ENCODE peak calls at places on chromosomes 4 and X, in ten cellular contexts. P, W, S, G, M, K, I, C, B and Y are unnamed samples.

GRCh38 chr4:98682719-98683118 is 24.3 kb upstream of the TSPAN5 start:
- DNase-seq in C (no peak), K (no peak), B (no peak), W (no peak), S (no peak), M (no peak), P (no peak), I (peak; percentile 80), G (peak; percentile 90), Y (no peak)

GRCh38 chrX:21800344-21800770 is 39.1 kb upstream of the MBTPS2 start:
- DNase-seq in G (no peak), C (no peak), W (no peak), B (no peak), S (no peak), K (no peak), M (no peak), I (peak; percentile 65), P (no peak), Y (no peak)

GRCh38 chrX:75596178-75596577 is 73.3 kb upstream of the ZDHHC15 start:
- DNase-seq in G (no peak), M (no peak), C (no peak), W (peak; percentile 4), K (no peak), I (no peak), S (no peak), P (no peak), B (no peak), Y (no peak)

GRCh38 chr4:3041192-3042142 is 32.9 kb downstream of the HTT-AS start:
- DNase-seq in M (peak; percentile 86), S (peak; percentile 47), C (peak; percentile 53), K (no peak), P (peak; percentile 69), I (no peak), W (peak; percentile 34), G (no peak), B (peak; percentile 65), Y (peak; percentile 85)

GRCh38 chr4:6910340-6910959 is 824 bp downstream of the TBC1D14 start:
- DNase-seq in S (peak; percentile 24), M (peak; percentile 62), K (no peak), I (no peak), G (no peak), W (no peak), C (peak; percentile 42), P (no peak), B (no peak), Y (no peak)

GRCh38 chr4:19455196-19455595 is 796.5 kb upstream of the SLIT2 start:
- DNase-seq in K (no peak), M (no peak), I (peak; percentile 13), P (no peak), S (no peak), W (no peak), G (no peak), B (no peak), C (no peak), Y (no peak)

GRCh38 chr4:74267998-74268606 is 40.2 kb upstream of the EPGN start:
- DNase-seq in S (no peak), B (no peak), G (peak; percentile 79), P (no peak), C (no peak), K (no peak), W (no peak), I (peak; percentile 66), M (no peak), Y (no peak)

GRCh38 chr4:41319553-41319952 is 62.8 kb downstream of the UCHL1 start:
- DNase-seq in G (peak; percentile 64), S (no peak), B (no peak), C (no peak), P (no peak), M (no peak), I (peak; percentile 51), K (no peak), W (no peak), Y (no peak)

GRCh38 chr4:167622481-167623240 is 388.4 kb upstream of the SPOCK3 start:
- DNase-seq in W (peak; percentile 70), G (peak; percentile 34), P (peak; percentile 5), I (peak; percentile 67), B (peak; percentile 39), S (peak; percentile 50), M (peak; percentile 75), C (peak; percentile 30), K (peak; percentile 77), Y (peak; percentile 16)

GRCh38 chr4:169153451-169153850 is 117.3 kb downstream of the SH3RF1 start:
- DNase-seq in C (no peak), W (no peak), K (no peak), G (no peak), P (no peak), B (no peak), S (no peak), I (no peak), M (no peak), Y (no peak)

GRCh38 chrX:21972721-21973120 is 32.2 kb downstream of the SMS start:
- DNase-seq in I (peak; percentile 77), M (no peak), P (no peak), S (peak; percentile 28), W (no peak), C (no peak), B (peak; percentile 65), K (no peak), G (no peak), Y (peak; percentile 33)

GRCh38 chr4:100340534-100341364 is 150.5 kb upstream of the DDIT4L start:
- DNase-seq in I (no peak), C (peak; percentile 18), S (no peak), M (no peak), G (peak; percentile 18), B (no peak), W (no peak), K (no peak), P (no peak), Y (peak; percentile 72)

GRCh38 chr4:21830272-21830671 is 118.3 kb downstream of the KCNIP4 start:
- DNase-seq in W (no peak), P (no peak), M (no peak), S (no peak), C (no peak), B (no peak), K (no peak), I (peak; percentile 1), G (no peak), Y (no peak)

GRCh38 chr4:66906314-66906713 is 639.0 kb downstream of the CENPC start:
- DNase-seq in K (no peak), I (no peak), P (no peak), G (no peak), W (no peak), S (no peak), M (no peak), B (no peak), C (no peak), Y (no peak)

GRCh38 chrX:151875270-151876026 is 37.2 kb upstream of the MAGEA4 start:
- DNase-seq in G (no peak), B (no peak), W (no peak), K (no peak), C (no peak), I (no peak), S (no peak), P (no peak), M (no peak), Y (no peak)

GRCh38 chr4:186814535-186814934 is 90.9 kb upstream of the FAT1 start:
- DNase-seq in K (no peak), M (no peak), P (no peak), I (no peak), G (no peak), B (no peak), C (no peak), S (no peak), W (no peak), Y (no peak)

GRCh38 chr4:116323606-116324005 is 761.8 kb downstream of the TRAM1L1 start:
- DNase-seq in I (no peak), K (no peak), M (no peak), C (no peak), B (no peak), G (no peak), W (no peak), P (no peak), S (no peak), Y (no peak)

GRCh38 chr4:184170996-184171395 is 46.7 kb downstream of the ENPP6 start:
- DNase-seq in K (no peak), I (peak; percentile 30), C (no peak), S (no peak), P (no peak), W (no peak), G (peak; percentile 34), B (no peak), M (no peak), Y (no peak)

GRCh38 chr4:8289956-8290700 is 20.6 kb downstream of the HTRA3 start:
- DNase-seq in K (no peak), B (no peak), G (no peak), S (no peak), P (no peak), W (no peak), M (peak; percentile 42), I (no peak), C (no peak), Y (no peak)

GRCh38 chrX:140088438-140088837 is 123.1 kb upstream of the CXorf66 start:
- DNase-seq in G (no peak), M (no peak), P (no peak), W (no peak), I (no peak), K (no peak), B (no peak), C (no peak), S (no peak), Y (no peak)